ENCODE peak calls at places on chromosome 10, in five cellular contexts. U, W, E, X and A are unnamed samples. For H3K4me1, the result is how much of the 10 kb centered on the place peaks cover.

GRCh38 chr10:104218751-104219150 is 13.4 kb downstream of the CFAP43 start:
- DNase-seq in U (no peak), W (no peak), E (no peak), X (no peak), A (no peak)

GRCh38 chr10:29535012-29535777 is 99.6 kb downstream of the SVIL start:
- DNase-seq in U (peak), W (peak), E (peak), X (peak), A (peak)

GRCh38 chr10:15254808-15255655 is 86.5 kb upstream of the NMT2 start:
- DNase-seq in U (peak), W (peak), E (no peak), X (no peak), A (no peak)

GRCh38 chr10:67539312-67539711 is 156.7 kb downstream of the CTNNA3 start:
- DNase-seq in U (no peak), W (no peak), E (peak), X (no peak), A (no peak)

GRCh38 chr10:27482984-27483956 is 20.8 kb upstream of the RAB18 start:
- DNase-seq in U (peak), W (peak), E (no peak), X (no peak), A (peak)

GRCh38 chr10:48249763-48250351 is 24.6 kb downstream of the FRMPD2 start:
- DNase-seq in U (no peak), W (no peak), E (no peak), X (no peak), A (no peak)

GRCh38 chr10:93816123-93816747 is 58.5 kb downstream of the LGI1 start:
- DNase-seq in U (peak), W (peak), E (peak), X (peak), A (peak)

GRCh38 chr10:130512936-130513335 is 376.7 kb downstream of the GLRX3 start:
- DNase-seq in U (no peak), W (no peak), E (no peak), X (no peak), A (no peak)

GRCh38 chr10:17238445-17239275 is 10.6 kb downstream of the VIM start:
- DNase-seq in U (no peak), W (peak), E (peak), X (no peak), A (no peak)

GRCh38 chr10:25261571-25261970 is 86.8 kb downstream of the GPR158 start:
- DNase-seq in U (no peak), W (no peak), E (no peak), X (no peak), A (no peak)

GRCh38 chr10:27153855-27154198 is 357 bp downstream of the YME1L1 start:
- DNase-seq in U (no peak), W (peak), E (peak), X (no peak), A (no peak)

GRCh38 chr10:123150229-123150985 is 2.5 kb downstream of the HMX2 start:
- DNase-seq in U (no peak), W (no peak), E (no peak), X (no peak), A (peak)

GRCh38 chr10:49231421-49231820 is 43.2 kb upstream of the TMEM273 start:
- DNase-seq in U (no peak), W (no peak), E (no peak), X (no peak), A (no peak)

GRCh38 chr10:103736763-103737162 is 118.6 kb downstream of the SH3PXD2A start:
- DNase-seq in U (no peak), W (peak), E (no peak), X (no peak), A (no peak)

GRCh38 chr10:42242135-42242805 is 396.1 kb downstream of the ZNF33B start:
- DNase-seq in U (peak), W (no peak), E (no peak), X (no peak), A (no peak)

GRCh38 chr10:106608101-106608500 is 556.4 kb downstream of the SORCS1 start:
- DNase-seq in U (no peak), W (no peak), E (peak), X (no peak), A (no peak)

GRCh38 chr10:68303849-68304412 is 27.9 kb upstream of the HNRNPH3 start:
- DNase-seq in U (peak), W (no peak), E (no peak), X (no peak), A (no peak)

GRCh38 chr10:44393051-44393630 is 8.2 kb upstream of the CXCL12 start:
- DNase-seq in U (no peak), W (no peak), E (no peak), X (no peak), A (no peak)

GRCh38 chr10:6036861-6037321 is 25.3 kb downstream of the IL2RA start:
- DNase-seq in U (no peak), W (no peak), E (no peak), X (peak), A (no peak)

GRCh38 chr10:125064681-125065492 is 95.5 kb downstream of the CTBP2 start:
- DNase-seq in U (no peak), W (peak), E (peak), X (no peak), A (peak)

GRCh38 chr10:88064608-88065383 is 201.4 kb downstream of the PTEN start:
- DNase-seq in U (peak), W (no peak), E (peak), X (peak), A (no peak)

GRCh38 chr10:45560262-45560661 is 112.3 kb downstream of the ZFAND4 start:
- DNase-seq in U (no peak), W (peak), E (no peak), X (no peak), A (peak)

GRCh38 chr10:111600772-111601171 is 523.9 kb downstream of the ADRA2A start:
- DNase-seq in U (peak), W (peak), E (no peak), X (no peak), A (no peak)

GRCh38 chr10:101649530-101650085 is 45.4 kb downstream of the FBXW4 start:
- DNase-seq in U (no peak), W (no peak), E (no peak), X (peak), A (no peak)

GRCh38 chr10:46266506-46266985 is 20.3 kb upstream of the ANTXRL start:
- DNase-seq in U (no peak), W (no peak), E (no peak), X (no peak), A (no peak)

GRCh38 chr10:129593953-129594352 is 126.9 kb downstream of the MGMT start:
- DNase-seq in U (no peak), W (peak), E (peak), X (no peak), A (no peak)

GRCh38 chr10:116246263-116246662 is 26.7 kb downstream of the GFRA1 start:
- DNase-seq in U (no peak), W (no peak), E (no peak), X (no peak), A (no peak)

GRCh38 chr10:75407296-75407715 is 5.7 kb upstream of the ZNF503 start:
- DNase-seq in U (peak), W (peak), E (no peak), X (no peak), A (no peak)

DNA sequence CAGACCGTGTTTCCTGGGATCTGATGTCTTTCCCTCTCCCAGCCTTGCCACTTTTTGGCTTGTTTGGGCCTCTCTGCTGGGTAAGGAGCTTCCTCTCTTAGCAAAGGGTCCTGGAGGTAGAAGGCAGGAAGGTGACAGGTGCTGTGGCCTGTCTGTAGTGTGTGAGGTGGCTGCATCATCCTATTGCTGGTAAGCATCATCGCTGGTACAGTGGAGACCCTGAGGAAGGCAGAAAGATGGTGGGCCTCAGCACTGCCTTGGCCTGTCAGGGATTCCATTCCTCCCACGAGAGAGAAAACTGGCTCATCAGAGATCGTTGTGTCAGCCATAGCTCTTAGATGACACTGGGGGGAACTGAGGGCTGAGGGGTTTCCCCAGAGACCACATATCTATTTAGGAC is 46.5 kb downstream of the ZMIZ1 start:
- DNase-seq in U (no peak), W (no peak), E (no peak), X (no peak), A (no peak)
- H3K4me1 ChIP-seq in U (half or more), W (under half), E (half or more), X (half or more), A (under half)

GRCh38 chr10:79255007-79255507 is 92.2 kb upstream of the PPIF start:
- DNase-seq in U (no peak), W (no peak), E (no peak), X (no peak), A (no peak)

GRCh38 chr10:79253704-79254103 is 93.6 kb upstream of the PPIF start:
- DNase-seq in U (no peak), W (no peak), E (no peak), X (no peak), A (no peak)

GRCh38 chr10:79254333-79255006 is 92.8 kb upstream of the PPIF start:
- DNase-seq in U (no peak), W (no peak), E (no peak), X (no peak), A (no peak)

GRCh38 chr10:79250259-79250658 is 97.0 kb upstream of the PPIF start:
- DNase-seq in U (no peak), W (no peak), E (no peak), X (no peak), A (no peak)

DNA sequence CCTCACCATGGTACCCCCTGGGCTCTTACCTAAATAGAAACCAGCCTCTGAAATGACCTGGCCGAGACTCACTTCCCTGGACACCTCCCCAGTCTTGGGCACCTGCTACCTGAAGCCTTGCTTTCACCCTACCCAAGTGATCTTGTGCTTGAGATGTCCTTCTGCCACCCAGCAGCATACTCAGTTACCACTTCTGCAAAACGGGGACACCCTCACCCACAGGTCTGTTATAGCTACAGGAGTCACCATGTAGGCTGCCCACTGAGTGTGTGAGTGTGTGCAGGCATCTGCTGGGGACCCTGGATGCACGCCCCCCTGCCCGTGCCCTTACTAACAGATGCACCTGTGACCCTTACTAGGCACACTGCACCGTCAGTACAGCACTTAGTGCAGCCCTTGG is 94.8 kb upstream of the PPIF start:
- DNase-seq in U (no peak), W (no peak), E (no peak), X (no peak), A (no peak)
- H3K4me1 ChIP-seq in U (under half), W (under half), E (under half), X (half or more), A (under half)

GRCh38 chr10:102649770-102650654 is 5.7 kb downstream of the TRIM8 start:
- DNase-seq in U (peak), W (peak), E (no peak), X (no peak), A (no peak)

GRCh38 chr10:102650655-102651454 is 6.6 kb downstream of the TRIM8 start:
- DNase-seq in U (no peak), W (no peak), E (no peak), X (no peak), A (no peak)

GRCh38 chr10:102652170-102652926 is 8.1 kb downstream of the TRIM8 start:
- DNase-seq in U (no peak), W (no peak), E (no peak), X (no peak), A (no peak)

GRCh38 chr10:102648889-102649752 is 4.8 kb downstream of the TRIM8 start:
- DNase-seq in U (peak), W (no peak), E (no peak), X (no peak), A (no peak)

GRCh38 chr10:102651455-102652169 is 7.3 kb downstream of the TRIM8 start:
- DNase-seq in U (no peak), W (no peak), E (no peak), X (no peak), A (no peak)
- H3K4me1 ChIP-seq in U (half or more), W (under half), E (under half), X (half or more), A (under half)

GRCh38 chr10:18351426-18351825 is 211.2 kb downstream of the CACNB2 start:
- DNase-seq in U (no peak), W (no peak), E (no peak), X (no peak), A (no peak)
- H3K4me1 ChIP-seq in U (under half), W (under half), E (under half), X (under half), A (under half)

GRCh38 chr10:71972746-71973695 is 8.8 kb downstream of the CHST3 start:
- DNase-seq in U (no peak), W (no peak), E (no peak), X (no peak), A (no peak)
- H3K4me1 ChIP-seq in U (half or more), W (under half), E (under half), X (half or more), A (under half)

GRCh38 chr10:50419091-50419490 is 167.8 kb upstream of the ASAH2 start:
- DNase-seq in U (no peak), W (no peak), E (no peak), X (no peak), A (no peak)

GRCh38 chr10:50421026-50421719 is 169.9 kb upstream of the ASAH2 start:
- DNase-seq in U (peak), W (peak), E (peak), X (no peak), A (peak)

GRCh38 chr10:50420166-50420565 is 168.8 kb upstream of the ASAH2 start:
- DNase-seq in U (no peak), W (no peak), E (no peak), X (no peak), A (no peak)

GRCh38 chr10:50417906-50418697 is 166.8 kb upstream of the ASAH2 start:
- DNase-seq in U (peak), W (peak), E (peak), X (peak), A (peak)

GRCh38 chr10:50419756-50420155 is 168.4 kb upstream of the ASAH2 start:
- DNase-seq in U (no peak), W (no peak), E (no peak), X (no peak), A (no peak)
- H3K4me1 ChIP-seq in U (under half), W (under half), E (under half), X (under half), A (under half)

GRCh38 chr10:132447446-132448247 is 50.6 kb downstream of the PWWP2B start:
- DNase-seq in U (peak), W (peak), E (peak), X (no peak), A (peak)
- H3K4me1 ChIP-seq in U (under half), W (under half), E (under half), X (under half), A (under half)

GRCh38 chr10:70319824-70320223 is 36.0 kb upstream of the NPFFR1 start:
- DNase-seq in U (no peak), W (no peak), E (no peak), X (no peak), A (no peak)
- H3K4me1 ChIP-seq in U (under half), W (under half), E (under half), X (under half), A (under half)